ENCODE peak calls at places on chromosomes 3 and 15, in nine cellular contexts. K is suprapubic skin, H is brain microvascular endothelial cell, J is dorsolateral prefrontal cortex, V is psoas muscle, T is transverse colon, B is neural progenitor cell, S is thoracic aorta, Y is osteoblast. A is an unnamed sample.

GRCh38 chr3:48863122-48863521 is 15.4 kb upstream of the PRKAR2A start:
- DNase-seq in K (no peak), H (no peak), J (no peak), V (no peak), T (no peak), B (no peak), S (no peak), Y (no peak), A (no peak)

GRCh38 chr15:78739996-78740903 is 71.0 kb downstream of the ADAMTS7 start:
- DNase-seq in K (no peak), H (peak; percentile 39), J (no peak), V (peak; percentile 57), T (peak; percentile 83), B (peak; percentile 84), S (no peak), Y (no peak), A (peak; percentile 17)

GRCh38 chr3:45218578-45219390 is 7.3 kb downstream of the TMEM158 start:
- DNase-seq in K (peak; percentile 42), H (peak; percentile 59), J (no peak), V (no peak), T (no peak), B (no peak), S (no peak), Y (peak; percentile 87), A (peak; percentile 70)

GRCh38 chr3:31095254-31095653 is 200.8 kb upstream of the GADL1 start:
- DNase-seq in K (no peak), H (no peak), J (no peak), V (no peak), T (no peak), B (no peak), S (no peak), Y (no peak), A (no peak)

GRCh38 chr3:150737874-150738679 is 24.9 kb downstream of the SIAH2 start:
- DNase-seq in K (no peak), H (peak; percentile 60), J (no peak), V (no peak), T (no peak), B (no peak), S (no peak), Y (no peak), A (peak; percentile 65)

GRCh38 chr15:101646652-101647051 is 5.5 kb downstream of the TM2D3 start:
- DNase-seq in K (no peak), H (no peak), J (no peak), V (no peak), T (no peak), B (no peak), S (no peak), Y (no peak), A (no peak)

GRCh38 chr3:32009101-32009500 is 27.6 kb downstream of the ZNF860 start:
- DNase-seq in K (no peak), H (no peak), J (no peak), V (no peak), T (no peak), B (no peak), S (no peak), Y (no peak), A (no peak)

GRCh38 chr15:80880086-80880485 is 100.9 kb downstream of the CEMIP start:
- DNase-seq in K (no peak), H (no peak), J (no peak), V (no peak), T (no peak), B (no peak), S (no peak), Y (no peak), A (no peak)

GRCh38 chr3:12585970-12586369 is 29.1 kb downstream of the MKRN2 start:
- DNase-seq in K (no peak), H (no peak), J (no peak), V (no peak), T (no peak), B (no peak), S (no peak), Y (no peak), A (no peak)

GRCh38 chr15:39828374-39828931 is 45.8 kb upstream of the FSIP1 start:
- DNase-seq in K (no peak), H (peak; percentile 68), J (peak; percentile 15), V (no peak), T (peak; percentile 40), B (peak; percentile 54), S (no peak), Y (no peak), A (peak; percentile 78)

GRCh38 chr15:67946701-67947100 is 106.9 kb upstream of the RNU6-1 start:
- DNase-seq in K (no peak), H (no peak), J (no peak), V (no peak), T (no peak), B (no peak), S (no peak), Y (no peak), A (no peak)

GRCh38 chr3:138479355-138479964 is 45.0 kb downstream of the ESYT3 start:
- DNase-seq in K (no peak), H (peak; percentile 40), J (no peak), V (no peak), T (no peak), B (peak; percentile 79), S (no peak), Y (no peak), A (peak; percentile 61)

GRCh38 chr15:70318996-70319465 is 221.3 kb upstream of the TLE3 start:
- DNase-seq in K (peak; percentile 79), H (peak; percentile 59), J (no peak), V (peak; percentile 65), T (peak; percentile 46), B (no peak), S (no peak), Y (peak; percentile 72), A (peak; percentile 84)

GRCh38 chr15:34813446-34814190 is 18.3 kb upstream of the ACTC1 start:
- DNase-seq in K (no peak), H (no peak), J (no peak), V (no peak), T (no peak), B (no peak), S (no peak), Y (no peak), A (no peak)
- H3K27ac ChIP-seq in K (no peak overlapping the region), H (no peak overlapping the region), J (no peak overlapping the region), V (no peak overlapping the region), T (no peak overlapping the region), B (no peak overlapping the region), S (peak overlapping the region; percentile 85), Y (peak overlapping the region; percentile 98), A (no peak overlapping the region)

DNA sequence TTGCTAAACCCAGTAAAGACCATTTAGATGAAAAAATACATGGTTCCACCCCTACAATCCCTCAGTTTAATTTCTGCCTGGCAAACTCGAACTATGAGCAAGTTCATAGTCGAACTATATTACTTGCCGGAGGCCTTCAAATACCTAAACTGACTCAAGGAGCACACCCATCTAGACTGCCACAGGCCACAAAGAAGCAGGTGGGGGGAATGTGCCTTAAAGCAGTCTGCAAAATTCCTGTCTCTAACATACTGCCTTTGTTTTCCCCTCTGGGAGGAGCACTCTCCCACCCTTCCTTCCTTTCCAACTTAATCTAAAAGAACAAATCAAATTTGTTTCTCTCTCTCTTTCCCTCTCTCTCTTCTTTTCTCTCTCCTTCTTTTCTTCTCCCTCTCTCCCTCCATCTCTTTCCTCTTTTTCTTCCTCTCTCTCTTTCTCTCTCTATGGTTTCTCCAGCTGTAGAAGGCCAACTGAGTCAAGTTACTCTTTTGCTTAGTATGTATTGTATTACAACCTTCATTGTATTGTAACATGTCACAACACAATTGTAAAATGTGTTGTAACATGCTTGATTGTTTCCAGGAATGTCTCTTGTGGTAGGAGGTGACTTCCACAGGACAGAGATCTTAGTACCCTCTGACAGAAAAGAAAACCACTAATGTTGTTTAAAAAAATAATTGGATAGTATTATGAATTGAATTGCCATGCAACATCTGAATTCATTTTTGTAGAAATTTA is 496.3 kb downstream of the ROBO2 start:
- DNase-seq in K (no peak), H (no peak), J (no peak), V (no peak), T (no peak), B (peak; percentile 38), S (no peak), Y (no peak), A (no peak)
- TF ChIP-seq CTCF in K (no peak), H (no peak), J (no peak), V (no peak), T (no peak), B (peak; percentile 12), S (no peak), Y (no peak), A (no peak)

GRCh38 chr3:172104471-172105072 is 65.2 kb downstream of the FNDC3B start:
- DNase-seq in K (no peak), H (peak; percentile 31), J (no peak), V (no peak), T (no peak), B (peak; percentile 68), S (no peak), Y (no peak), A (no peak)

GRCh38 chr3:172106037-172106559 is 66.7 kb downstream of the FNDC3B start:
- DNase-seq in K (no peak), H (no peak), J (no peak), V (no peak), T (no peak), B (no peak), S (no peak), Y (no peak), A (no peak)

GRCh38 chr3:172107403-172107802 is 68.0 kb downstream of the FNDC3B start:
- DNase-seq in K (no peak), H (no peak), J (no peak), V (no peak), T (peak; percentile 49), B (no peak), S (no peak), Y (no peak), A (no peak)

GRCh38 chr3:172110127-172110779 is 70.9 kb downstream of the FNDC3B start:
- DNase-seq in K (no peak), H (no peak), J (no peak), V (no peak), T (no peak), B (no peak), S (no peak), Y (no peak), A (no peak)

DNA sequence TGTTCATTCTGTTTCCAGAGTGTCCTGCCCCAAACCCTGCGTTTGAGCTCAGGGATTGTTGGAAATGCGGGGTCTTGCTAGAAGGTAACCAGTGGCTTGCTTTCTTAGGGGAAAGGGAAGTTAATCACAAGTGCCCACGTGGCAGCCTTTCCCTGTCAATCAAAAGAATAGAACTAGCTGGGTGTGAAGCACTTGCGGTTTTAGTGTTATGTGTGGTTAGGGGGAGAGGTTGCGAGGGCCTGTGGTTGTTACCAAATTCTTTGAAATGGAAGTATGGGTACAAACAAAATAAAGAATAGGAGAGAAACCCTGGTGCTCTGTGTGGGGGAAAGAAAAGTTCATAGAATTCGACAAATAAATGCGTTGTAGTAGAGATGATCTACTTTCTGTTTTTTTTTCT is 67.6 kb downstream of the FNDC3B start:
- DNase-seq in K (no peak), H (no peak), J (peak; percentile 50), V (no peak), T (peak; percentile 70), B (no peak), S (no peak), Y (no peak), A (peak; percentile 69)
- H3K4me3 ChIP-seq in K (no peak overlapping the region), H (no peak overlapping the region), J (no peak overlapping the region), V (no peak overlapping the region), T (no peak overlapping the region), B (no peak overlapping the region), S (no peak overlapping the region), Y (no peak overlapping the region), A (no peak overlapping the region)

DNA sequence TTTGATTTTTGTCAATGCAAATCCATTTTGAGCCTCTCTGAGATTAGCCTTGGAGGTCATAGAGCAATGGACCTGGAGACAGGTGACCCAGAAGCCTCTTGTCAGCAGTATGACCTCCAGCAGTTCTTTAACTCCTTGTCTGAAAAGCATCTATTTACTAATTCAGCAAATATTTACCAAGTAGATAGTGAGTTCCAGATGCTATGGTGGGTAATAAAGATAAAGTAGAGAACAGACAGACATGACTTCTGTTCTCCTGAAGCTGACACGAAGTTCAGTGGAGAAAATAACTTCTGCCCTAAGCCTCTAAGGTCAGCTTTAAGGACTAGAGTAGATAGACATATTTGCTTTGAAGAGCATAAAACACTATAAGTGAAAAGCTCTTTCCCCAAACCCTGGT is 26.6 kb downstream of the SEMA6D start:
- DNase-seq in K (no peak), H (no peak), J (no peak), V (no peak), T (no peak), B (no peak), S (no peak), Y (no peak), A (no peak)
- H3K27ac ChIP-seq in K (no peak overlapping the region), H (no peak overlapping the region), J (peak overlapping the region; percentile 10), V (no peak overlapping the region), T (no peak overlapping the region), B (no peak overlapping the region), S (no peak overlapping the region), Y (no peak overlapping the region), A (no peak overlapping the region)

A was measured in fibroblast of lung.